ENCODE peak calls at places on chromosomes 2 and 18, in ten cellular contexts. D is kidney; W is CD8-positive, alpha-beta T cell; I is A673; S is neural progenitor cell; P is left ventricle myocardium inferior; H is mammary epithelial cell; B is heart right ventricle; N is pancreas; R is breast epithelium. O is an unnamed sample.

GRCh38 chr2:177585234-177585863 is 192.8 kb downstream of the AGPS start:
- DNase-seq in S (no peak), B (no peak), D (no peak), N (peak; percentile 56), R (peak; percentile 73), H (no peak), W (no peak), P (peak; percentile 37), I (no peak), O (no peak)

GRCh38 chr2:33304032-33304864 is 172.2 kb upstream of the RASGRP3 start:
- DNase-seq in H (no peak), S (no peak), W (no peak), N (no peak), B (no peak), D (no peak), P (no peak), I (no peak), R (no peak), O (no peak)

GRCh38 chr2:234969329-234970157 is 17.7 kb downstream of the SH3BP4 start:
- DNase-seq in R (no peak), B (no peak), D (peak; percentile 30), W (no peak), N (no peak), I (peak; percentile 46), P (no peak), H (no peak), S (no peak), O (no peak)

GRCh38 chr2:177245010-177245422 is 19.5 kb downstream of the NFE2L2 start:
- DNase-seq in D (no peak), R (no peak), H (no peak), I (peak; percentile 78), B (no peak), N (no peak), S (no peak), W (no peak), P (no peak), O (no peak)

GRCh38 chr2:167550448-167550847 is 662.2 kb downstream of the XIRP2 start:
- DNase-seq in P (no peak), W (no peak), B (no peak), I (peak; percentile 38), N (no peak), R (no peak), D (no peak), H (no peak), S (peak; percentile 41), O (no peak)

GRCh38 chr2:241558532-241559488 is at the start of gene BOK:
- DNase-seq in H (peak; percentile 59), R (peak; percentile 36), I (no peak), N (peak; percentile 89), D (peak; percentile 90), S (peak; percentile 81), B (peak; percentile 55), P (peak; percentile 51), W (no peak), O (peak; percentile 81)

GRCh38 chr2:137924019-137924418 is 40.3 kb upstream of the HNMT start:
- DNase-seq in R (no peak), S (no peak), N (no peak), H (no peak), W (no peak), B (no peak), P (no peak), D (no peak), I (no peak), O (no peak)

GRCh38 chr2:238569415-238570195 is 142.9 kb downstream of the ASB1 start:
- DNase-seq in R (peak; percentile 96), B (peak; percentile 51), D (no peak), N (no peak), P (no peak), W (no peak), I (no peak), S (no peak), H (no peak), O (peak; percentile 85)

GRCh38 chr18:74541703-74542555 is 7.6 kb downstream of the CNDP1 start:
- DNase-seq in P (no peak), N (no peak), S (no peak), B (no peak), W (no peak), H (peak; percentile 16), R (peak; percentile 59), I (no peak), D (peak; percentile 84), O (no peak)

GRCh38 chr18:25941556-25941955 is 148.9 kb downstream of the SS18 start:
- DNase-seq in I (no peak), H (peak; percentile 8), N (no peak), S (no peak), W (no peak), P (no peak), R (no peak), B (no peak), D (no peak), O (no peak)

GRCh38 chr18:56207989-56208388 is 430.4 kb downstream of the TXNL1 start:
- DNase-seq in S (no peak), I (no peak), P (no peak), R (no peak), D (no peak), N (no peak), B (no peak), W (no peak), H (no peak), O (no peak)

GRCh38 chr2:223095207-223095606 is 43.2 kb downstream of the KCNE4 start:
- DNase-seq in P (no peak), I (no peak), B (no peak), N (no peak), H (no peak), S (no peak), R (no peak), D (no peak), W (no peak), O (no peak)

GRCh38 chr18:3048820-3049349 is 35.9 kb upstream of the LPIN2 start:
- DNase-seq in R (no peak), P (no peak), N (no peak), H (no peak), B (no peak), S (no peak), W (no peak), I (no peak), D (no peak), O (no peak)
- H3K4me1 ChIP-seq in R (peaks cover 6% of the 10 kb centered on the region), P (no peaks in the 10 kb centered on the region), N (peaks cover 13% of the 10 kb centered on the region), H (no peaks in the 10 kb centered on the region), B (no peaks in the 10 kb centered on the region), S (peaks cover 44% of the 10 kb centered on the region), W (peaks cover 11% of the 10 kb centered on the region), I (peaks cover 7% of the 10 kb centered on the region), D (no peaks in the 10 kb centered on the region), O (no peaks in the 10 kb centered on the region)

DNA sequence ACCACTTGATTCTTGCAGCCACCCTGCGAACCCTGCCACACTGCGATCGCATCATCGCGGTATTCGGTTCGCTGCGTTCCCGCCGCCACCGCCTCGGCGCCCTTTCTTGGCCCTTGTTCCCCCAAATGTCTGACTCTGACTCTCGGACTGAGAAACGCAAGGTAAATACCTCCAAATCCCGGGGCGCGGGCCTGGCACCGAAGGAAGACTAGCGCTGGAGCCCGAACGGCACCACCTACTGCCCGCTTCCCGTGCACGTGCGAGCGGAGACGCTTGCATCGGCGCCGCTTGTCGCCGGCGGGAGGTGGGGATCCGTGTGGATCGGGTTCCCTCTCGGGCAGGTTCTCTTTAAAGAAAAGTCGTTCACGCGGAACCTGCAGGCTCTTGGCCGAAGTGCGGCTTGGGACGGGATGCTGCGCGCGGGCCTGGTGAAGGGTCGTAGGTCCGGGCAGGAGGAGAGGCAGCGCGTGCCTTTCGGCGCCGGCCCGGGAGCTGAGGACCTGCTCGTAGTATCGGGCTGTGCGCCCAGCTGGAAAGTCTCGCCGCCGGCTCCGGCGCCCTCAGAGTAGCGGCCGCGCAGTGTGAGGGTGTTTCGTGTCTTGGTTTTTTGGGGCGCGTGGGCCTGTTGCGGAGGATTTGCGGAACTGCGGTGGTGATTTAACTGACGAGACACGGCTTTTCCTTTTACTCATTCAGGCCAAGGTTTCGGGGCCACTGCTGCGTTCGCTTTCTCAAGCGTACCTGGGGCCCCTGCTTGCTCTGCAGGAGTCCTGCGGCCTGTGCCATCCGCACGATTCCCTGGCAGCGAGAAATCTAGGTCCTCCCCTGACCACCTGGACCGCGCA is 536 bp downstream of the BCL2L11 start:
- DNase-seq in B (peak; percentile 51), R (peak; percentile 30), P (peak; percentile 42), D (peak; percentile 89), S (peak; percentile 75), H (peak; percentile 58), I (peak; percentile 64), N (peak; percentile 87), W (peak; percentile 53), O (peak; percentile 55)
- H3K4me3 ChIP-seq in B (peak overlapping the region; percentile 82), R (peak overlapping the region; percentile 90), P (peak overlapping the region; percentile 92), D (peak overlapping the region; percentile 75), S (peak overlapping the region; percentile 95), H (peak overlapping the region; percentile 72), I (peak overlapping the region; percentile 60), N (peak overlapping the region; percentile 70), W (peak overlapping the region; percentile 91), O (peak overlapping the region; percentile 83)

GRCh38 chr2:233323851-233324250 is 16.2 kb downstream of the SAG start:
- DNase-seq in N (no peak), P (no peak), H (no peak), R (no peak), W (no peak), D (peak; percentile 35), B (no peak), I (no peak), S (no peak), O (no peak)

GRCh38 chr2:233326500-233326899 is 18.9 kb downstream of the SAG start:
- DNase-seq in N (no peak), H (no peak), S (no peak), D (peak; percentile 55), W (no peak), I (no peak), R (no peak), B (no peak), P (no peak), O (no peak)

GRCh38 chr2:233328922-233329321 is 21.3 kb downstream of the SAG start:
- DNase-seq in S (no peak), N (no peak), W (no peak), I (no peak), B (no peak), H (no peak), D (no peak), P (no peak), R (no peak), O (no peak)

GRCh38 chr2:233329489-233330135 is 22.0 kb downstream of the SAG start:
- DNase-seq in N (no peak), P (no peak), I (peak; percentile 93), D (no peak), W (no peak), H (no peak), S (peak; percentile 59), B (no peak), R (no peak), O (no peak)

GRCh38 chr2:233325814-233326213 is 18.2 kb downstream of the SAG start:
- DNase-seq in B (no peak), P (no peak), H (no peak), N (no peak), W (no peak), I (no peak), S (no peak), D (no peak), R (no peak), O (no peak)
- H3K4me1 ChIP-seq in B (no peaks in the 10 kb centered on the region), P (no peaks in the 10 kb centered on the region), H (no peaks in the 10 kb centered on the region), N (no peaks in the 10 kb centered on the region), W (peaks cover 24% of the 10 kb centered on the region), I (peaks cover 20% of the 10 kb centered on the region), S (no peaks in the 10 kb centered on the region), D (no peaks in the 10 kb centered on the region), R (no peaks in the 10 kb centered on the region), O (no peaks in the 10 kb centered on the region)

DNA sequence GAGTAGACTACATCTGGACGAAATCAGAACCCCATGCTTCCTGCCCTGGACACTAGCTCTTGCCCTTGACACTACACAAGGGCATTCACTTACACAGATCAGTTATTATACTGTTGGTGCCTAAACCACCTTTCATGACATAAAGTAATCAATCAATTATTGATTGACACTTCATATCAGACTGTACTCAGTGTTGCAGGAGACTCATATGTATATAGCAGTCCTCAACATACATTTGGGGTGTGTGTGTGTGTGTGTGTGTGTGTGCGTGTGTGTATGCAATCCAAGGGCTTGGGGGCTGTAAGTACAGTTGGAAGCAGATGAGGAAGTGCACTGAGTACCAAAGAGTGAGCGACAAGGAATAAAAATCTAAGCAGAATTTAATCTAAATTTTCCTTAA is 5.1 kb downstream of the CDH2 start:
- DNase-seq in S (no peak), H (no peak), R (no peak), W (no peak), B (no peak), I (no peak), N (no peak), P (no peak), D (no peak), O (no peak)
- H3K4me3 ChIP-seq in S (no peak overlapping the region), H (no peak overlapping the region), R (no peak overlapping the region), W (no peak overlapping the region), B (no peak overlapping the region), I (no peak overlapping the region), N (no peak overlapping the region), P (peak overlapping the region; percentile 84), D (peak overlapping the region; percentile 8), O (no peak overlapping the region)

O was measured in lung.